ENCODE peak calls at places on chromosomes 5 and 9, in nine cellular contexts. One of them, this sample, is unnamed.

GRCh38 chr9:130138791-130139190 is 33.4 kb upstream of the NCS1 start:
- DNase-seq in stimulated activated CD8-positive, alpha-beta memory T cell treated with anti-CD3 and anti-CD28 coated beads, Interleukin-4, amount 100 ng/mL, for 1 hour: no peak
- DNase-seq in naive thymus-derived CD8-positive, alpha-beta T cell: peak
- DNase-seq in CD8-positive, alpha-beta T cell: no peak
- DNase-seq in fibroblast of the conjunctiva: peak
- DNase-seq in non-pigmented ciliary epithelial cell: peak
- DNase-seq in GM10248: no peak
- DNase-seq in HS-5: no peak
- DNase-seq in DMS79: peak
- DNase-seq in this sample: no peak

GRCh38 chr9:134366223-134367031 is 40.2 kb downstream of the RXRA start:
- DNase-seq in DMS79: peak
- DNase-seq in stimulated activated CD8-positive, alpha-beta memory T cell treated with anti-CD3 and anti-CD28 coated beads, Interleukin-4, amount 100 ng/mL, for 1 hour: no peak
- DNase-seq in fibroblast of the conjunctiva: peak
- DNase-seq in GM10248: no peak
- DNase-seq in CD8-positive, alpha-beta T cell: no peak
- DNase-seq in non-pigmented ciliary epithelial cell: no peak
- DNase-seq in naive thymus-derived CD8-positive, alpha-beta T cell: no peak
- DNase-seq in HS-5: peak
- DNase-seq in this sample: no peak

GRCh38 chr5:151719228-151719861 is 32.6 kb upstream of the SPARC start:
- DNase-seq in GM10248: no peak
- DNase-seq in naive thymus-derived CD8-positive, alpha-beta T cell: no peak
- DNase-seq in CD8-positive, alpha-beta T cell: no peak
- DNase-seq in stimulated activated CD8-positive, alpha-beta memory T cell treated with anti-CD3 and anti-CD28 coated beads, Interleukin-4, amount 100 ng/mL, for 1 hour: no peak
- DNase-seq in non-pigmented ciliary epithelial cell: no peak
- DNase-seq in HS-5: no peak
- DNase-seq in DMS79: no peak
- DNase-seq in fibroblast of the conjunctiva: no peak
- DNase-seq in this sample: peak

GRCh38 chr9:95425910-95426551 is 90.7 kb downstream of the PTCH1 start:
- DNase-seq in DMS79: no peak
- DNase-seq in CD8-positive, alpha-beta T cell: no peak
- DNase-seq in naive thymus-derived CD8-positive, alpha-beta T cell: no peak
- DNase-seq in stimulated activated CD8-positive, alpha-beta memory T cell treated with anti-CD3 and anti-CD28 coated beads, Interleukin-4, amount 100 ng/mL, for 1 hour: no peak
- DNase-seq in non-pigmented ciliary epithelial cell: no peak
- DNase-seq in GM10248: no peak
- DNase-seq in fibroblast of the conjunctiva: no peak
- DNase-seq in HS-5: no peak
- DNase-seq in this sample: no peak

GRCh38 chr5:133384120-133384855 is 228.1 kb downstream of the FSTL4 start:
- DNase-seq in fibroblast of the conjunctiva: no peak
- DNase-seq in CD8-positive, alpha-beta T cell: no peak
- DNase-seq in non-pigmented ciliary epithelial cell: no peak
- DNase-seq in naive thymus-derived CD8-positive, alpha-beta T cell: no peak
- DNase-seq in GM10248: no peak
- DNase-seq in stimulated activated CD8-positive, alpha-beta memory T cell treated with anti-CD3 and anti-CD28 coated beads, Interleukin-4, amount 100 ng/mL, for 1 hour: no peak
- DNase-seq in DMS79: no peak
- DNase-seq in HS-5: no peak
- DNase-seq in this sample: no peak

GRCh38 chr5:43227655-43228054 is 35.6 kb downstream of the NIM1K start:
- DNase-seq in naive thymus-derived CD8-positive, alpha-beta T cell: no peak
- DNase-seq in DMS79: no peak
- DNase-seq in non-pigmented ciliary epithelial cell: peak
- DNase-seq in HS-5: peak
- DNase-seq in GM10248: no peak
- DNase-seq in CD8-positive, alpha-beta T cell: no peak
- DNase-seq in fibroblast of the conjunctiva: peak
- DNase-seq in stimulated activated CD8-positive, alpha-beta memory T cell treated with anti-CD3 and anti-CD28 coated beads, Interleukin-4, amount 100 ng/mL, for 1 hour: no peak
- DNase-seq in this sample: no peak

GRCh38 chr5:33832904-33833575 is 58.8 kb downstream of the ADAMTS12 start:
- DNase-seq in HS-5: peak
- DNase-seq in stimulated activated CD8-positive, alpha-beta memory T cell treated with anti-CD3 and anti-CD28 coated beads, Interleukin-4, amount 100 ng/mL, for 1 hour: no peak
- DNase-seq in fibroblast of the conjunctiva: no peak
- DNase-seq in naive thymus-derived CD8-positive, alpha-beta T cell: no peak
- DNase-seq in GM10248: no peak
- DNase-seq in non-pigmented ciliary epithelial cell: no peak
- DNase-seq in DMS79: no peak
- DNase-seq in CD8-positive, alpha-beta T cell: no peak
- DNase-seq in this sample: no peak

GRCh38 chr9:126326228-126327015 is at the start of gene MVB12B:
- DNase-seq in fibroblast of the conjunctiva: no peak
- DNase-seq in HS-5: no peak
- DNase-seq in CD8-positive, alpha-beta T cell: peak
- DNase-seq in non-pigmented ciliary epithelial cell: no peak
- DNase-seq in naive thymus-derived CD8-positive, alpha-beta T cell: peak
- DNase-seq in GM10248: peak
- DNase-seq in DMS79: no peak
- DNase-seq in stimulated activated CD8-positive, alpha-beta memory T cell treated with anti-CD3 and anti-CD28 coated beads, Interleukin-4, amount 100 ng/mL, for 1 hour: no peak
- DNase-seq in this sample: no peak

GRCh38 chr5:8848362-8848761 is 697.5 kb downstream of the SEMA5A start:
- DNase-seq in non-pigmented ciliary epithelial cell: no peak
- DNase-seq in naive thymus-derived CD8-positive, alpha-beta T cell: no peak
- DNase-seq in GM10248: no peak
- DNase-seq in HS-5: no peak
- DNase-seq in fibroblast of the conjunctiva: no peak
- DNase-seq in CD8-positive, alpha-beta T cell: no peak
- DNase-seq in DMS79: no peak
- DNase-seq in stimulated activated CD8-positive, alpha-beta memory T cell treated with anti-CD3 and anti-CD28 coated beads, Interleukin-4, amount 100 ng/mL, for 1 hour: no peak
- DNase-seq in this sample: no peak

GRCh38 chr5:11897831-11898230 is 6.4 kb downstream of the CTNND2 start:
- DNase-seq in GM10248: no peak
- DNase-seq in non-pigmented ciliary epithelial cell: no peak
- DNase-seq in HS-5: no peak
- DNase-seq in stimulated activated CD8-positive, alpha-beta memory T cell treated with anti-CD3 and anti-CD28 coated beads, Interleukin-4, amount 100 ng/mL, for 1 hour: no peak
- DNase-seq in naive thymus-derived CD8-positive, alpha-beta T cell: no peak
- DNase-seq in fibroblast of the conjunctiva: no peak
- DNase-seq in CD8-positive, alpha-beta T cell: no peak
- DNase-seq in DMS79: no peak
- DNase-seq in this sample: no peak

GRCh38 chr5:173753307-173754168 is 134.6 kb upstream of the CPEB4 start:
- DNase-seq in fibroblast of the conjunctiva: peak
- DNase-seq in DMS79: no peak
- DNase-seq in CD8-positive, alpha-beta T cell: no peak
- DNase-seq in GM10248: no peak
- DNase-seq in stimulated activated CD8-positive, alpha-beta memory T cell treated with anti-CD3 and anti-CD28 coated beads, Interleukin-4, amount 100 ng/mL, for 1 hour: no peak
- DNase-seq in non-pigmented ciliary epithelial cell: no peak
- DNase-seq in naive thymus-derived CD8-positive, alpha-beta T cell: no peak
- DNase-seq in HS-5: no peak
- DNase-seq in this sample: no peak

GRCh38 chr5:95446009-95446408 is 54.8 kb downstream of the FAM81B start:
- DNase-seq in fibroblast of the conjunctiva: peak
- DNase-seq in GM10248: no peak
- DNase-seq in stimulated activated CD8-positive, alpha-beta memory T cell treated with anti-CD3 and anti-CD28 coated beads, Interleukin-4, amount 100 ng/mL, for 1 hour: no peak
- DNase-seq in naive thymus-derived CD8-positive, alpha-beta T cell: no peak
- DNase-seq in CD8-positive, alpha-beta T cell: no peak
- DNase-seq in DMS79: no peak
- DNase-seq in HS-5: peak
- DNase-seq in non-pigmented ciliary epithelial cell: peak
- DNase-seq in this sample: no peak

GRCh38 chr9:119963798-119964372 is 594.6 kb upstream of the BRINP1 start:
- DNase-seq in HS-5: no peak
- DNase-seq in DMS79: no peak
- DNase-seq in CD8-positive, alpha-beta T cell: no peak
- DNase-seq in fibroblast of the conjunctiva: peak
- DNase-seq in GM10248: no peak
- DNase-seq in non-pigmented ciliary epithelial cell: peak
- DNase-seq in naive thymus-derived CD8-positive, alpha-beta T cell: no peak
- DNase-seq in stimulated activated CD8-positive, alpha-beta memory T cell treated with anti-CD3 and anti-CD28 coated beads, Interleukin-4, amount 100 ng/mL, for 1 hour: no peak
- DNase-seq in this sample: no peak

GRCh38 chr5:131096774-131097695 is 68.0 kb downstream of the HINT1 start:
- DNase-seq in fibroblast of the conjunctiva: no peak
- DNase-seq in DMS79: no peak
- DNase-seq in stimulated activated CD8-positive, alpha-beta memory T cell treated with anti-CD3 and anti-CD28 coated beads, Interleukin-4, amount 100 ng/mL, for 1 hour: no peak
- DNase-seq in non-pigmented ciliary epithelial cell: no peak
- DNase-seq in HS-5: no peak
- DNase-seq in naive thymus-derived CD8-positive, alpha-beta T cell: no peak
- DNase-seq in CD8-positive, alpha-beta T cell: no peak
- DNase-seq in GM10248: no peak
- DNase-seq in this sample: no peak

GRCh38 chr5:115986358-115986757 is 24.1 kb downstream of the LVRN start:
- DNase-seq in non-pigmented ciliary epithelial cell: no peak
- DNase-seq in HS-5: no peak
- DNase-seq in GM10248: no peak
- DNase-seq in naive thymus-derived CD8-positive, alpha-beta T cell: no peak
- DNase-seq in DMS79: no peak
- DNase-seq in stimulated activated CD8-positive, alpha-beta memory T cell treated with anti-CD3 and anti-CD28 coated beads, Interleukin-4, amount 100 ng/mL, for 1 hour: no peak
- DNase-seq in CD8-positive, alpha-beta T cell: no peak
- DNase-seq in fibroblast of the conjunctiva: no peak
- DNase-seq in this sample: no peak

This sample was measured in GDM1.